ENCODE peak calls at places on chromosomes 16 and 17, in four cellular contexts. Q, M, W and A are unnamed samples.
A peak's percentile ranks its signal among the peaks of the same experiment; 100 is the strongest.

GRCh38 chr16:11393366-11393765 is 48.1 kb downstream of the RMI2 start:
- DNase-seq in Q (no peak), M (no peak), W (no peak), A (no peak)

GRCh38 chr17:76537578-76538280 is at the start of gene CYGB:
- DNase-seq in Q (no peak), M (no peak), W (no peak), A (no peak)

GRCh38 chr17:51667722-51668083 is 407.4 kb downstream of the UTP18 start:
- DNase-seq in Q (no peak), M (no peak), W (no peak), A (no peak)

GRCh38 chr16:56193951-56194726 is 2.9 kb downstream of the GNAO1 start:
- DNase-seq in Q (peak; percentile 68), M (peak; percentile 79), W (peak; percentile 53), A (peak; percentile 53)

GRCh38 chr17:5897320-5897911 is 172.8 kb upstream of the WSCD1 start:
- DNase-seq in Q (peak; percentile 47), M (no peak), W (no peak), A (no peak)

GRCh38 chr17:77675816-77676799 is 282.4 kb upstream of the TNRC6C start:
- DNase-seq in Q (no peak), M (no peak), W (no peak), A (no peak)

GRCh38 chr17:33120103-33120502 is 128.5 kb downstream of the SPACA3 start:
- DNase-seq in Q (no peak), M (no peak), W (no peak), A (no peak)

GRCh38 chr17:72152392-72152727 is 31.5 kb downstream of the SOX9 start:
- DNase-seq in Q (no peak), M (peak; percentile 4), W (no peak), A (peak; percentile 31)

GRCh38 chr16:1678500-1679098 is 520 bp downstream of the JPT2 start:
- DNase-seq in Q (peak; percentile 36), M (peak; percentile 30), W (peak; percentile 76), A (peak; percentile 65)

GRCh38 chr17:81165246-81166032 is at the start of gene PVALEF:
- DNase-seq in Q (no peak), M (no peak), W (peak; percentile 31), A (no peak)

GRCh38 chr17:44112284-44113280 is 10.9 kb downstream of the HDAC5 start:
- DNase-seq in Q (no peak), M (no peak), W (no peak), A (no peak)

GRCh38 chr17:8225813-8226535 is 15.6 kb upstream of the AURKB start:
- DNase-seq in Q (peak; percentile 78), M (no peak), W (peak; percentile 92), A (peak; percentile 84)

GRCh38 chr16:41439-42068 is 11.9 kb downstream of the POLR3K start:
- DNase-seq in Q (no peak), M (no peak), W (no peak), A (no peak)

GRCh38 chr17:27879987-27880608 is 13.1 kb downstream of the LYRM9 start:
- DNase-seq in Q (peak; percentile 60), M (peak; percentile 85), W (peak; percentile 70), A (peak; percentile 77)

GRCh38 chr16:59053911-59054310 is 319.8 kb upstream of the GOT2 start:
- DNase-seq in Q (peak; percentile 47), M (no peak), W (no peak), A (no peak)

GRCh38 chr17:41492351-41492750 is 2.6 kb upstream of the KRT36 start:
- DNase-seq in Q (no peak), M (no peak), W (no peak), A (no peak)

GRCh38 chr16:50025544-50025931 is 513 bp downstream of the CNEP1R1 start:
- DNase-seq in Q (no peak), M (peak; percentile 32), W (no peak), A (peak; percentile 17)

GRCh38 chr16:86073103-86073625 is 174.2 kb downstream of the IRF8 start:
- DNase-seq in Q (no peak), M (no peak), W (no peak), A (no peak)
- TF ChIP-seq CTCF in Q (no peak), M (peak; percentile 57), W (no peak), A (no peak)

GRCh38 chr17:79304907-79305306 is 230.3 kb downstream of the ENGASE start:
- DNase-seq in Q (no peak), M (no peak), W (no peak), A (no peak)
- TF ChIP-seq CTCF in Q (no peak), M (no peak), W (no peak), A (no peak)

GRCh38 chr16:79047337-79047736 is 553.2 kb downstream of the MAF start:
- DNase-seq in Q (no peak), M (peak; percentile 20), W (peak; percentile 17), A (peak; percentile 25)
- TF ChIP-seq CTCF in Q (no peak), M (no peak), W (peak; percentile 38), A (peak; percentile 50)

GRCh38 chr16:3983081-3983520 is 102.6 kb upstream of the CREBBP start:
- DNase-seq in Q (peak; percentile 72), M (peak; percentile 80), W (peak; percentile 81), A (peak; percentile 77)
- TF ChIP-seq CTCF in Q (peak; percentile 71), M (peak; percentile 82), W (peak; percentile 91), A (peak; percentile 77)

GRCh38 chr16:84940670-84941551 is 70.4 kb downstream of the ZDHHC7 start:
- DNase-seq in Q (no peak), M (no peak), W (no peak), A (no peak)
- TF ChIP-seq CTCF in Q (no peak), M (no peak), W (no peak), A (no peak)

DNA sequence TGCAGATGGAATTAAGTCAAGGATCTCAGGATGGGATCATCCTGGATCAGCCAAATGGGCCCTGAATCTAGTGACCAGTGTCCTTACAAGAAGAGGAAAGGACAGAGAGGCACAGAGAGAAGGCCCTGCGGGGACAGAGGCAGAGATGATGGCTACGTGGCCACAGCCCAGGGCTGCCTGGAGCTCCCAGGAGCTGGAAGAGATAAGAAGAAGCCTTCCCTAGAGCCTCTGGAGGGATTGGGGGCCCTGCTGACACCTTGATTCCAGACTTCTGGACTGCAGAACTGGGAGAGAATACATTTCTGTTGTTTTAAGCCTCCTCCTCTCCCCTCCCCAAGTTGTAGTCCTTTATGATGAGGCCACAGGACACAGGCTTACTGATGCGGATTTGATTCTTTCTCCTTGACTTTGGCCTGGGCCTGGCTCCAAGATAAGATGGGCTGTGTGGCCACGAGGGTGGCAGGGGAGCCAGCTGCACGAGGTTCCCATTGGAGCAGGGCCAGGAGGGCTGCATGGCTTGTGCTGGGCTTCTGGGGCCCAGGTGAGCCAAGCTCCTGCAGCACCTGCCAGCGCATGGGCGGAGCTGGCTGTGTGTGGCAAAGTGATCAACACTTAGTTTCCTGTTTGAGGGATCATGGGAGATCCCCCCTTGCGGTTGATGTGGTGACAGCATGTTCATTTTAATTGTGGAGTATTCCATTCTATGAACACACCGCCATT is 146.1 kb downstream of the IRF8 start:
- DNase-seq in Q (no peak), M (no peak), W (no peak), A (no peak)
- TF ChIP-seq CTCF in Q (no peak), M (no peak), W (no peak), A (no peak)